ENCODE peak calls at places on chromosomes 6 and 20, in eight cellular contexts. A is endothelial cell of umbilical vein; H is body of pancreas; T is CD8-positive, alpha-beta T cell; W is left ventricle myocardium inferior; C is Peyer's patch; F is psoas muscle; B is left lung. S is an unnamed sample.

GRCh38 chr6:82243886-82244285 is 3.7 kb downstream of the IBTK start:
- DNase-seq in A (no peak), W (no peak), B (no peak), H (no peak), F (no peak), T (no peak), C (no peak), S (no peak)

GRCh38 chr6:143652840-143653239 is 24.9 kb upstream of the PHACTR2 start:
- DNase-seq in F (no peak), A (no peak), T (no peak), W (no peak), B (no peak), C (peak; percentile 67), H (no peak), S (peak; percentile 93)

GRCh38 chr6:52994789-52995078 is 350 bp downstream of the GSTA4 start:
- DNase-seq in A (no peak), C (peak; percentile 58), F (peak; percentile 35), W (peak; percentile 27), B (peak; percentile 83), H (peak; percentile 43), T (no peak), S (no peak)

GRCh38 chr20:38839563-38839962 is 34.1 kb downstream of the PPP1R16B start:
- DNase-seq in C (no peak), A (no peak), T (no peak), H (no peak), B (no peak), F (no peak), W (no peak), S (no peak)

GRCh38 chr6:123803862-123804681 is at the start of gene NKAIN2:
- DNase-seq in A (peak; percentile 15), B (peak; percentile 80), H (no peak), W (peak; percentile 20), C (no peak), T (no peak), F (peak; percentile 52), S (no peak)

GRCh38 chr20:17845701-17846475 is 122.7 kb downstream of the SNX5 start:
- DNase-seq in B (no peak), T (no peak), A (no peak), F (no peak), W (no peak), H (no peak), C (peak; percentile 63), S (peak; percentile 56)

GRCh38 chr6:46172176-46172575 is 1.4 kb upstream of the ENPP5 start:
- DNase-seq in H (no peak), T (no peak), A (no peak), B (no peak), F (no peak), W (no peak), C (no peak), S (no peak)

GRCh38 chr6:52326540-52327364 is 35.2 kb upstream of the PAQR8 start:
- DNase-seq in H (no peak), A (no peak), W (no peak), B (no peak), T (no peak), C (no peak), F (no peak), S (no peak)

GRCh38 chr6:135147637-135148592 is 33.2 kb upstream of the MYB start:
- DNase-seq in C (no peak), H (no peak), T (no peak), F (no peak), A (no peak), B (no peak), W (no peak), S (no peak)

GRCh38 chr6:150409576-150410066 is 40.8 kb downstream of the IYD start:
- DNase-seq in F (peak; percentile 46), A (peak; percentile 20), H (peak; percentile 72), C (peak; percentile 80), W (peak; percentile 48), B (no peak), T (no peak), S (peak; percentile 50)

GRCh38 chr20:35295058-35295457 is 2.8 kb upstream of the FAM83C start:
- DNase-seq in H (no peak), F (no peak), T (no peak), B (no peak), A (no peak), W (no peak), C (no peak), S (no peak)

GRCh38 chr6:129046526-129046925 is 163.6 kb downstream of the LAMA2 start:
- DNase-seq in F (no peak), B (no peak), W (no peak), A (no peak), C (no peak), T (no peak), H (no peak), S (no peak)

GRCh38 chr6:26020983-26021349 is 58.4 kb downstream of the TRIM38 start:
- DNase-seq in F (peak; percentile 62), C (peak; percentile 82), W (peak; percentile 56), A (no peak), T (no peak), B (peak; percentile 85), H (peak; percentile 65), S (peak; percentile 64)

GRCh38 chr20:8693709-8694108 is 375.2 kb upstream of the PLCB4 start:
- DNase-seq in C (no peak), F (no peak), H (no peak), B (no peak), W (no peak), T (no peak), A (no peak), S (no peak)

GRCh38 chr6:12508553-12508952 is 208.0 kb upstream of the PHACTR1 start:
- DNase-seq in F (no peak), H (no peak), T (no peak), B (no peak), A (no peak), W (no peak), C (no peak), S (no peak)

GRCh38 chr6:29474996-29475395 is 12.8 kb downstream of the MAS1L start:
- DNase-seq in F (no peak), A (no peak), T (no peak), C (no peak), W (no peak), H (no peak), B (no peak), S (no peak)

GRCh38 chr6:75281643-75282042 is 2.9 kb downstream of the TMEM30A start:
- DNase-seq in W (no peak), F (no peak), A (peak; percentile 48), T (no peak), B (no peak), C (no peak), H (no peak), S (no peak)

GRCh38 chr6:41594326-41594725 is 43.9 kb upstream of the MDFI start:
- DNase-seq in B (no peak), C (no peak), W (no peak), T (no peak), A (no peak), F (no peak), H (no peak), S (no peak)

GRCh38 chr20:50425076-50425475 is 85.1 kb upstream of the PTPN1 start:
- DNase-seq in C (no peak), F (peak; percentile 54), B (no peak), H (no peak), A (no peak), T (no peak), W (no peak), S (no peak)

GRCh38 chr6:91438570-91438969 is 851.7 kb upstream of the MAP3K7 start:
- DNase-seq in H (no peak), C (no peak), T (no peak), W (no peak), B (no peak), F (no peak), A (peak; percentile 75), S (no peak)

GRCh38 chr6:149897855-149898744 is at the start of gene RAET1E:
- DNase-seq in A (no peak), B (no peak), W (no peak), C (no peak), F (no peak), T (no peak), H (no peak), S (no peak)

GRCh38 chr6:42451146-42451594 is 556 bp downstream of the TRERF1 start:
- DNase-seq in A (peak; percentile 15), H (no peak), W (no peak), B (no peak), C (peak; percentile 50), F (no peak), T (no peak), S (peak; percentile 10)

GRCh38 chr6:33849500-33850075 is 45.8 kb upstream of the MLN start:
- DNase-seq in C (no peak), A (no peak), H (no peak), W (no peak), T (no peak), B (no peak), F (no peak), S (no peak)

GRCh38 chr20:3378138-3378537 is 29.3 kb downstream of the DNAAF9 start:
- DNase-seq in T (no peak), B (no peak), A (peak; percentile 83), F (no peak), C (no peak), H (no peak), W (no peak), S (no peak)

GRCh38 chr6:149202967-149203366 is 114.5 kb upstream of the TAB2 start:
- DNase-seq in B (no peak), H (no peak), W (no peak), C (no peak), T (no peak), F (no peak), A (no peak), S (no peak)

GRCh38 chr20:62362991-62363919 is 3.9 kb downstream of the LAMA5 start:
- DNase-seq in B (peak; percentile 67), F (peak; percentile 12), C (no peak), A (no peak), H (no peak), W (peak; percentile 27), T (no peak), S (no peak)
- H3K4me1 ChIP-seq in B (peaks cover 30% of the 10 kb centered on the region), F (peaks cover 60% of the 10 kb centered on the region), C (peaks cover 29% of the 10 kb centered on the region), A (peaks cover 58% of the 10 kb centered on the region), H (peaks cover 85% of the 10 kb centered on the region), W (peaks cover 93% of the 10 kb centered on the region), T (peaks cover 14% of the 10 kb centered on the region), S (no peaks in the 10 kb centered on the region)

GRCh38 chr6:85468326-85468725 is 18.4 kb downstream of the NT5E start:
- DNase-seq in B (no peak), T (no peak), F (no peak), A (no peak), C (no peak), H (no peak), W (no peak), S (no peak)
- H3K4me1 ChIP-seq in B (no peaks in the 10 kb centered on the region), T (peaks cover 33% of the 10 kb centered on the region), F (no peaks in the 10 kb centered on the region), A (peaks cover 31% of the 10 kb centered on the region), C (no peaks in the 10 kb centered on the region), H (no peaks in the 10 kb centered on the region), W (peaks cover 7% of the 10 kb centered on the region), S (no peaks in the 10 kb centered on the region)

GRCh38 chr6:35648203-35648602 is 40.5 kb downstream of the FKBP5 start:
- DNase-seq in B (no peak), F (no peak), H (no peak), T (no peak), W (no peak), C (no peak), A (no peak), S (no peak)
- H3K4me1 ChIP-seq in B (no peaks in the 10 kb centered on the region), F (peaks cover 58% of the 10 kb centered on the region), H (peaks cover 34% of the 10 kb centered on the region), T (peaks cover 49% of the 10 kb centered on the region), W (peaks cover 38% of the 10 kb centered on the region), C (no peaks in the 10 kb centered on the region), A (no peaks in the 10 kb centered on the region), S (no peaks in the 10 kb centered on the region)

DNA sequence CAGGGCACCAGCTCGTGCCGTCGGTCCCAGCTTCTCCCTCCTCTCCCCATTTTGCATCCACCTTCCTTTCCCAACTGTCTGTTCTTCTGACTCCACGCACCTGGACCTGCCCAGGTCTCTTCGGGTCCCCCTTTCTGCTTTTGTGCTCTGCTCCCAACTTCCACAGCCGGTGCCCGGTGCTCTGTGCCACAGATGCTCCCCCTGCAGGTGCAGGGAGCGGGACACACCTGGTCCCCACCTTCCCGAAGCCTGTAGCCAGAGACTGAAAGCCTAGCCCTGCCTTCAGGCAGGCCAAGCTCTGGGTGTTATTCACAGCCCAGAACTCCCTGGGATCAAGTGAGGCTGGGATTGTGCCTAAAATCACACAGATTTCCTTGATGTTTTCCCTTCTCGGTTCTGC is 24.6 kb upstream of the BMP7 start:
- DNase-seq in W (no peak), H (no peak), F (no peak), C (no peak), A (no peak), T (no peak), B (no peak), S (no peak)
- H3K4me1 ChIP-seq in W (peaks cover 10% of the 10 kb centered on the region), H (no peaks in the 10 kb centered on the region), F (no peaks in the 10 kb centered on the region), C (no peaks in the 10 kb centered on the region), A (no peaks in the 10 kb centered on the region), T (no peaks in the 10 kb centered on the region), B (no peaks in the 10 kb centered on the region), S (no peaks in the 10 kb centered on the region)

S was measured in small intestine.